ENCODE peak calls at places on chromosomes 3 and 15, in eight cellular contexts. One of them, this sample, is unnamed.

GRCh38 chr3:104825116-104825515 is 541.6 kb upstream of the ALCAM start:
- DNase-seq in IMR-90: peak
- DNase-seq in SJCRH30: no peak
- DNase-seq in caudate nucleus: no peak
- DNase-seq in transverse colon: no peak
- DNase-seq in neural progenitor cell: peak
- DNase-seq in uterus: no peak
- DNase-seq in adrenal gland: no peak
- DNase-seq in this sample: no peak

GRCh38 chr15:39586387-39587171 is 5.7 kb downstream of the THBS1 start:
- DNase-seq in neural progenitor cell: no peak
- DNase-seq in uterus: no peak
- DNase-seq in transverse colon: peak
- DNase-seq in IMR-90: peak
- DNase-seq in SJCRH30: no peak
- DNase-seq in caudate nucleus: no peak
- DNase-seq in adrenal gland: no peak
- DNase-seq in this sample: no peak

GRCh38 chr3:151686257-151686656 is 47.5 kb upstream of the AADACL2 start:
- DNase-seq in caudate nucleus: no peak
- DNase-seq in adrenal gland: no peak
- DNase-seq in uterus: no peak
- DNase-seq in transverse colon: no peak
- DNase-seq in SJCRH30: peak
- DNase-seq in neural progenitor cell: no peak
- DNase-seq in IMR-90: no peak
- DNase-seq in this sample: no peak

GRCh38 chr3:55406666-55407425 is 80.3 kb downstream of the WNT5A start:
- DNase-seq in uterus: no peak
- DNase-seq in SJCRH30: no peak
- DNase-seq in adrenal gland: no peak
- DNase-seq in caudate nucleus: no peak
- DNase-seq in IMR-90: peak
- DNase-seq in transverse colon: no peak
- DNase-seq in neural progenitor cell: no peak
- DNase-seq in this sample: no peak

GRCh38 chr3:194374930-194375329 is 5.4 kb upstream of the LRRC15 start:
- DNase-seq in adrenal gland: no peak
- DNase-seq in uterus: no peak
- DNase-seq in transverse colon: no peak
- DNase-seq in SJCRH30: no peak
- DNase-seq in IMR-90: no peak
- DNase-seq in neural progenitor cell: no peak
- DNase-seq in caudate nucleus: no peak
- DNase-seq in this sample: no peak

GRCh38 chr15:97961067-97961954 is 808 bp downstream of the ARRDC4 start:
- DNase-seq in IMR-90: peak
- DNase-seq in transverse colon: peak
- DNase-seq in adrenal gland: peak
- DNase-seq in neural progenitor cell: peak
- DNase-seq in SJCRH30: no peak
- DNase-seq in caudate nucleus: no peak
- DNase-seq in uterus: peak
- DNase-seq in this sample: no peak

GRCh38 chr15:101528108-101528916 is 38.8 kb upstream of the PCSK6 start:
- DNase-seq in uterus: peak
- DNase-seq in adrenal gland: no peak
- DNase-seq in neural progenitor cell: no peak
- DNase-seq in caudate nucleus: no peak
- DNase-seq in transverse colon: peak
- DNase-seq in SJCRH30: peak
- DNase-seq in IMR-90: no peak
- DNase-seq in this sample: no peak

GRCh38 chr3:61564405-61565059 is 3.2 kb downstream of the PTPRG start:
- DNase-seq in caudate nucleus: peak
- DNase-seq in neural progenitor cell: peak
- DNase-seq in uterus: peak
- DNase-seq in SJCRH30: no peak
- DNase-seq in IMR-90: peak
- DNase-seq in adrenal gland: peak
- DNase-seq in transverse colon: peak
- DNase-seq in this sample: peak

GRCh38 chr3:186869253-186870235 is 27.0 kb downstream of the ADIPOQ start:
- DNase-seq in IMR-90: peak
- DNase-seq in transverse colon: no peak
- DNase-seq in SJCRH30: no peak
- DNase-seq in neural progenitor cell: no peak
- DNase-seq in caudate nucleus: no peak
- DNase-seq in uterus: no peak
- DNase-seq in adrenal gland: no peak
- DNase-seq in this sample: no peak

GRCh38 chr3:152346058-152346457 is 77.3 kb downstream of the MBNL1 start:
- DNase-seq in neural progenitor cell: no peak
- DNase-seq in transverse colon: no peak
- DNase-seq in uterus: no peak
- DNase-seq in SJCRH30: no peak
- DNase-seq in IMR-90: no peak
- DNase-seq in adrenal gland: no peak
- DNase-seq in caudate nucleus: no peak
- DNase-seq in this sample: no peak

GRCh38 chr15:45166792-45167630 is 20.8 kb downstream of the SHF start:
- DNase-seq in SJCRH30: peak
- DNase-seq in transverse colon: peak
- DNase-seq in caudate nucleus: peak
- DNase-seq in neural progenitor cell: peak
- DNase-seq in IMR-90: peak
- DNase-seq in uterus: peak
- DNase-seq in adrenal gland: peak
- DNase-seq in this sample: peak

GRCh38 chr3:127732879-127733350 is 60.2 kb downstream of the ABTB1 start:
- DNase-seq in adrenal gland: no peak
- DNase-seq in IMR-90: no peak
- DNase-seq in neural progenitor cell: no peak
- DNase-seq in caudate nucleus: no peak
- DNase-seq in uterus: no peak
- DNase-seq in transverse colon: no peak
- DNase-seq in SJCRH30: no peak
- DNase-seq in this sample: no peak

GRCh38 chr3:188306435-188306980 is 152.6 kb downstream of the LPP start:
- DNase-seq in caudate nucleus: no peak
- DNase-seq in IMR-90: no peak
- DNase-seq in SJCRH30: no peak
- DNase-seq in neural progenitor cell: no peak
- DNase-seq in adrenal gland: no peak
- DNase-seq in uterus: no peak
- DNase-seq in transverse colon: no peak
- DNase-seq in this sample: no peak

GRCh38 chr3:76308541-76308940 is 523.2 kb upstream of the ZNF717 start:
- DNase-seq in adrenal gland: no peak
- DNase-seq in SJCRH30: no peak
- DNase-seq in IMR-90: peak
- DNase-seq in caudate nucleus: no peak
- DNase-seq in uterus: no peak
- DNase-seq in neural progenitor cell: no peak
- DNase-seq in transverse colon: no peak
- DNase-seq in this sample: no peak

GRCh38 chr3:178518660-178519396 is 17.4 kb upstream of the KCNMB2 start:
- DNase-seq in IMR-90: no peak
- DNase-seq in neural progenitor cell: no peak
- DNase-seq in caudate nucleus: no peak
- DNase-seq in uterus: no peak
- DNase-seq in adrenal gland: peak
- DNase-seq in SJCRH30: no peak
- DNase-seq in transverse colon: no peak
- DNase-seq in this sample: no peak

GRCh38 chr3:112739252-112739945 is 98.5 kb upstream of the CCDC80 start:
- DNase-seq in IMR-90: peak
- DNase-seq in SJCRH30: no peak
- DNase-seq in neural progenitor cell: no peak
- DNase-seq in transverse colon: no peak
- DNase-seq in uterus: no peak
- DNase-seq in caudate nucleus: no peak
- DNase-seq in adrenal gland: no peak
- DNase-seq in this sample: no peak

GRCh38 chr3:186466391-186466974 is 77.7 kb downstream of the CRYGS start:
- DNase-seq in neural progenitor cell: no peak
- DNase-seq in SJCRH30: no peak
- DNase-seq in IMR-90: no peak
- DNase-seq in transverse colon: no peak
- DNase-seq in adrenal gland: no peak
- DNase-seq in uterus: no peak
- DNase-seq in caudate nucleus: no peak
- DNase-seq in this sample: no peak

GRCh38 chr3:195044411-195044810 is 226.5 kb downstream of the XXYLT1 start:
- DNase-seq in caudate nucleus: no peak
- DNase-seq in neural progenitor cell: no peak
- DNase-seq in transverse colon: no peak
- DNase-seq in IMR-90: no peak
- DNase-seq in SJCRH30: no peak
- DNase-seq in adrenal gland: no peak
- DNase-seq in uterus: no peak
- DNase-seq in this sample: no peak

GRCh38 chr3:157500232-157500631 is 3.0 kb downstream of the VEPH1 start:
- DNase-seq in neural progenitor cell: no peak
- DNase-seq in transverse colon: peak
- DNase-seq in uterus: no peak
- DNase-seq in SJCRH30: no peak
- DNase-seq in IMR-90: no peak
- DNase-seq in adrenal gland: no peak
- DNase-seq in caudate nucleus: no peak
- DNase-seq in this sample: no peak
- H3K27ac ChIP-seq in neural progenitor cell: no peak
- H3K27ac ChIP-seq in transverse colon: peak
- H3K27ac ChIP-seq in uterus: no peak
- H3K27ac ChIP-seq in SJCRH30: no peak
- H3K27ac ChIP-seq in IMR-90: no peak
- H3K27ac ChIP-seq in adrenal gland: peak
- H3K27ac ChIP-seq in caudate nucleus: no peak
- H3K27ac ChIP-seq in this sample: no peak

GRCh38 chr3:71977525-71977924 is 192.6 kb upstream of the PROK2 start:
- DNase-seq in IMR-90: no peak
- DNase-seq in caudate nucleus: no peak
- DNase-seq in adrenal gland: no peak
- DNase-seq in uterus: no peak
- DNase-seq in neural progenitor cell: no peak
- DNase-seq in SJCRH30: no peak
- DNase-seq in transverse colon: no peak
- DNase-seq in this sample: no peak
- H3K27ac ChIP-seq in IMR-90: no peak
- H3K27ac ChIP-seq in caudate nucleus: no peak
- H3K27ac ChIP-seq in adrenal gland: no peak
- H3K27ac ChIP-seq in uterus: no peak
- H3K27ac ChIP-seq in neural progenitor cell: no peak
- H3K27ac ChIP-seq in SJCRH30: no peak
- H3K27ac ChIP-seq in transverse colon: no peak
- H3K27ac ChIP-seq in this sample: no peak

GRCh38 chr3:29642393-29643033 is 361.6 kb downstream of the RBMS3 start:
- DNase-seq in adrenal gland: peak
- DNase-seq in caudate nucleus: no peak
- DNase-seq in uterus: peak
- DNase-seq in SJCRH30: no peak
- DNase-seq in transverse colon: peak
- DNase-seq in neural progenitor cell: no peak
- DNase-seq in IMR-90: peak
- DNase-seq in this sample: no peak
- H3K27ac ChIP-seq in adrenal gland: peak
- H3K27ac ChIP-seq in caudate nucleus: no peak
- H3K27ac ChIP-seq in uterus: peak
- H3K27ac ChIP-seq in SJCRH30: no peak
- H3K27ac ChIP-seq in transverse colon: peak
- H3K27ac ChIP-seq in neural progenitor cell: no peak
- H3K27ac ChIP-seq in IMR-90: no peak
- H3K27ac ChIP-seq in this sample: peak

DNA sequence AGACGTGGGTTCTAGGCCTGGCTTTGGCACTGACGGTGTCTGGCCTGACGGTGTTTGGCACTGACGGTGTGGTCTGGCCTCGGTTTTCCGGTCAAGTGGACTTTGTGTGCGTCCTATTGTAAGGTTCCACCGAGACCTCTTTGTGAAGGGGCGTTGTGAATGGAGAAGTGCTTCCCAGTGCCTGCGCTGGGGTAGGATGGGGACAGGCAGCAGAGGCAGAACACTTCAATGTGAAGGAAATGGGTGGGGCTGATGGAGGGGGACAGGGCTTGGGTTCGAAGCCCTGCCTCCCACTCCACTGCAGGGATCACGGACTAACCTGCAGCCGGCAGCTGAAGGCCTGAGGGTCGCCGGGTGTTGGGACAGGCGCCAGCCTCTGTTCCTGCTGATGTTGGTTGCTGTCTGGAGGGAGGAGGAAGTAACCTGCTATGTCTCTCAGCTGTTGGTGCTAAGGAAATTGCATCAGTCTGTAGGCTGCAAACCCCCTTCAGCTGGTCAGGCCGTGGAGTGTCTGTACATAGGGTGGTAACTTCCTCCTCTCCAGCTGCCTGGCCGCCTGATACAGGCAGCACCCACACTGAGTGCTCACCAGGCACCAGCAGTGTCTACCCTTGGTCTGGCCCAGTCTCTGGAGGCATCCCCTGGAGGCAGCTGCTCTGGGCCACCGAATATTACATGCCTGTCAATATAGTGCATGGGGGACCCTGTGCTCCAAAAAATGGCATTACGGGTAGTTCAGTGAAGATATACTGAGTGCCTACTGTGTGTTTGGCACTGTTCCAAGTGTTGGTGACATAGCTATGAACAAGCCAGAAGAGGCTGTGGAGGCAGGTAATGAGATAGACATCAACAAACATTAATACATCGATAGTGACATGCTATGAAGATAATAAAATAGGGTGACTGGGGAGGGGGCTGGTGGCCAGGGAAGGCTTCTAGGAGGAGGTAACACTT is 1.1 kb downstream of the TM6SF1 start:
- DNase-seq in transverse colon: peak
- DNase-seq in neural progenitor cell: no peak
- DNase-seq in adrenal gland: peak
- DNase-seq in SJCRH30: peak
- DNase-seq in caudate nucleus: peak
- DNase-seq in uterus: peak
- DNase-seq in IMR-90: peak
- DNase-seq in this sample: peak
- H3K27ac ChIP-seq in transverse colon: peak
- H3K27ac ChIP-seq in neural progenitor cell: no peak
- H3K27ac ChIP-seq in adrenal gland: peak
- H3K27ac ChIP-seq in SJCRH30: peak
- H3K27ac ChIP-seq in caudate nucleus: peak
- H3K27ac ChIP-seq in uterus: peak
- H3K27ac ChIP-seq in IMR-90: no peak
- H3K27ac ChIP-seq in this sample: peak

DNA sequence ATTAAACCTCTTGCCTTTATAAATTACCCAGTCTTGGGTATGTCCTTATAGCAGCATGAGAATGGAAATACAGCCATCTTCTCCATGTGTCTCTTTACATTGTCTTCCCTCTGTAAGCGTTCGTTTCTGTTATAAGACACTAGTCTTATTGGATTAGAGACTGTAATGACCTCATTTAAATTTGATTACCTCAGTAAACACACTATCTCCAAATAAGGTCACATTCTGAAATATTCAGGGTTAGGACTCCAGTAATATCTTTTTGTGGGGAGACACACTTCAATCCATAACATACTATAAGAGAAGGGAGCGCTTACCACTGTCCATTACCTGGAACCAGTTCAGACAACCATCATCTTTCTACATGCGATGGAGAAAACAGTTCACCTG is 34.3 kb upstream of the CD47 start:
- DNase-seq in uterus: no peak
- DNase-seq in caudate nucleus: no peak
- DNase-seq in IMR-90: no peak
- DNase-seq in neural progenitor cell: no peak
- DNase-seq in transverse colon: no peak
- DNase-seq in SJCRH30: no peak
- DNase-seq in adrenal gland: no peak
- DNase-seq in this sample: no peak
- H3K27ac ChIP-seq in uterus: no peak
- H3K27ac ChIP-seq in caudate nucleus: no peak
- H3K27ac ChIP-seq in IMR-90: no peak
- H3K27ac ChIP-seq in neural progenitor cell: no peak
- H3K27ac ChIP-seq in transverse colon: peak
- H3K27ac ChIP-seq in SJCRH30: no peak
- H3K27ac ChIP-seq in adrenal gland: no peak
- H3K27ac ChIP-seq in this sample: no peak